ENCODE peak calls at places on chromosomes 1 and 21, in ten cellular contexts. One of them, this sample, is unnamed.

GRCh38 chr21:28675265-28676041 is 317.2 kb downstream of the LTN1 start:
- DNase-seq in cardiac muscle cell: no peak
- DNase-seq in DND-41: no peak
- DNase-seq in OCI-LY7: no peak
- DNase-seq in left lung: no peak
- DNase-seq in heart right ventricle: no peak
- DNase-seq in breast epithelium: no peak
- DNase-seq in fibroblast of lung: peak; percentile 79
- DNase-seq in ovary: no peak
- DNase-seq in keratinocyte: no peak
- DNase-seq in this sample: no peak

GRCh38 chr1:108877324-108877812 is 583 bp downstream of the GPSM2 start:
- DNase-seq in cardiac muscle cell: no peak
- DNase-seq in DND-41: no peak
- DNase-seq in OCI-LY7: peak; percentile 43
- DNase-seq in left lung: no peak
- DNase-seq in heart right ventricle: no peak
- DNase-seq in breast epithelium: no peak
- DNase-seq in fibroblast of lung: peak; percentile 47
- DNase-seq in ovary: no peak
- DNase-seq in keratinocyte: no peak
- DNase-seq in this sample: no peak

GRCh38 chr21:15164678-15165303 is 100.0 kb upstream of the NRIP1 start:
- DNase-seq in cardiac muscle cell: no peak
- DNase-seq in DND-41: no peak
- DNase-seq in OCI-LY7: no peak
- DNase-seq in left lung: no peak
- DNase-seq in heart right ventricle: no peak
- DNase-seq in breast epithelium: no peak
- DNase-seq in fibroblast of lung: peak; percentile 3
- DNase-seq in ovary: no peak
- DNase-seq in keratinocyte: no peak
- DNase-seq in this sample: no peak

GRCh38 chr1:200317236-200317635 is 92.6 kb downstream of the ZNF281 start:
- DNase-seq in cardiac muscle cell: no peak
- DNase-seq in DND-41: no peak
- DNase-seq in OCI-LY7: no peak
- DNase-seq in left lung: no peak
- DNase-seq in heart right ventricle: no peak
- DNase-seq in breast epithelium: no peak
- DNase-seq in fibroblast of lung: peak; percentile 21
- DNase-seq in ovary: no peak
- DNase-seq in keratinocyte: no peak
- DNase-seq in this sample: no peak

GRCh38 chr1:41547781-41548560 is 63.5 kb upstream of the EDN2 start:
- DNase-seq in cardiac muscle cell: no peak
- DNase-seq in DND-41: peak; percentile 24
- DNase-seq in OCI-LY7: no peak
- DNase-seq in left lung: no peak
- DNase-seq in heart right ventricle: no peak
- DNase-seq in breast epithelium: no peak
- DNase-seq in fibroblast of lung: no peak
- DNase-seq in ovary: peak; percentile 17
- DNase-seq in keratinocyte: no peak
- DNase-seq in this sample: no peak

GRCh38 chr1:226082959-226083302 is 20.4 kb downstream of the H3-3A start:
- DNase-seq in cardiac muscle cell: peak; percentile 62
- DNase-seq in DND-41: no peak
- DNase-seq in OCI-LY7: peak; percentile 30
- DNase-seq in left lung: peak; percentile 65
- DNase-seq in heart right ventricle: peak; percentile 69
- DNase-seq in breast epithelium: peak; percentile 49
- DNase-seq in fibroblast of lung: peak; percentile 42
- DNase-seq in ovary: peak; percentile 76
- DNase-seq in keratinocyte: no peak
- DNase-seq in this sample: peak; percentile 64

GRCh38 chr1:156849151-156849496 is 9.8 kb downstream of the INSRR start:
- DNase-seq in cardiac muscle cell: no peak
- DNase-seq in DND-41: no peak
- DNase-seq in OCI-LY7: no peak
- DNase-seq in left lung: no peak
- DNase-seq in heart right ventricle: no peak
- DNase-seq in breast epithelium: no peak
- DNase-seq in fibroblast of lung: no peak
- DNase-seq in ovary: no peak
- DNase-seq in keratinocyte: no peak
- DNase-seq in this sample: no peak

GRCh38 chr1:58143972-58144752 is 402.4 kb downstream of the OMA1 start:
- DNase-seq in cardiac muscle cell: no peak
- DNase-seq in DND-41: no peak
- DNase-seq in OCI-LY7: no peak
- DNase-seq in left lung: no peak
- DNase-seq in heart right ventricle: no peak
- DNase-seq in breast epithelium: no peak
- DNase-seq in fibroblast of lung: no peak
- DNase-seq in ovary: no peak
- DNase-seq in keratinocyte: no peak
- DNase-seq in this sample: no peak

GRCh38 chr1:99304725-99305282 is 40.5 kb downstream of the PLPPR4 start:
- DNase-seq in cardiac muscle cell: no peak
- DNase-seq in DND-41: no peak
- DNase-seq in OCI-LY7: no peak
- DNase-seq in left lung: no peak
- DNase-seq in heart right ventricle: no peak
- DNase-seq in breast epithelium: no peak
- DNase-seq in fibroblast of lung: no peak
- DNase-seq in ovary: no peak
- DNase-seq in keratinocyte: no peak
- DNase-seq in this sample: no peak

GRCh38 chr1:106571109-106571508 is 485.4 kb upstream of the PRMT6 start:
- DNase-seq in cardiac muscle cell: no peak
- DNase-seq in DND-41: no peak
- DNase-seq in OCI-LY7: no peak
- DNase-seq in left lung: no peak
- DNase-seq in heart right ventricle: no peak
- DNase-seq in breast epithelium: no peak
- DNase-seq in fibroblast of lung: no peak
- DNase-seq in ovary: no peak
- DNase-seq in keratinocyte: no peak
- DNase-seq in this sample: no peak

GRCh38 chr1:4711191-4711915 is 56.9 kb downstream of the AJAP1 start:
- DNase-seq in cardiac muscle cell: peak; percentile 39
- DNase-seq in DND-41: no peak
- DNase-seq in OCI-LY7: no peak
- DNase-seq in left lung: no peak
- DNase-seq in heart right ventricle: no peak
- DNase-seq in breast epithelium: no peak
- DNase-seq in fibroblast of lung: no peak
- DNase-seq in ovary: no peak
- DNase-seq in keratinocyte: no peak
- DNase-seq in this sample: no peak

GRCh38 chr21:16624468-16625102 is 888.3 kb upstream of the CXADR start:
- DNase-seq in cardiac muscle cell: no peak
- DNase-seq in DND-41: no peak
- DNase-seq in OCI-LY7: no peak
- DNase-seq in left lung: no peak
- DNase-seq in heart right ventricle: no peak
- DNase-seq in breast epithelium: no peak
- DNase-seq in fibroblast of lung: no peak
- DNase-seq in ovary: no peak
- DNase-seq in keratinocyte: no peak
- DNase-seq in this sample: no peak

GRCh38 chr1:54287176-54287650 is 87.2 kb downstream of the MRPL37 start:
- DNase-seq in cardiac muscle cell: no peak
- DNase-seq in DND-41: peak; percentile 90
- DNase-seq in OCI-LY7: peak; percentile 15
- DNase-seq in left lung: peak; percentile 71
- DNase-seq in heart right ventricle: peak; percentile 72
- DNase-seq in breast epithelium: peak; percentile 74
- DNase-seq in fibroblast of lung: peak; percentile 68
- DNase-seq in ovary: peak; percentile 86
- DNase-seq in keratinocyte: peak; percentile 11
- DNase-seq in this sample: peak; percentile 83

DNA sequence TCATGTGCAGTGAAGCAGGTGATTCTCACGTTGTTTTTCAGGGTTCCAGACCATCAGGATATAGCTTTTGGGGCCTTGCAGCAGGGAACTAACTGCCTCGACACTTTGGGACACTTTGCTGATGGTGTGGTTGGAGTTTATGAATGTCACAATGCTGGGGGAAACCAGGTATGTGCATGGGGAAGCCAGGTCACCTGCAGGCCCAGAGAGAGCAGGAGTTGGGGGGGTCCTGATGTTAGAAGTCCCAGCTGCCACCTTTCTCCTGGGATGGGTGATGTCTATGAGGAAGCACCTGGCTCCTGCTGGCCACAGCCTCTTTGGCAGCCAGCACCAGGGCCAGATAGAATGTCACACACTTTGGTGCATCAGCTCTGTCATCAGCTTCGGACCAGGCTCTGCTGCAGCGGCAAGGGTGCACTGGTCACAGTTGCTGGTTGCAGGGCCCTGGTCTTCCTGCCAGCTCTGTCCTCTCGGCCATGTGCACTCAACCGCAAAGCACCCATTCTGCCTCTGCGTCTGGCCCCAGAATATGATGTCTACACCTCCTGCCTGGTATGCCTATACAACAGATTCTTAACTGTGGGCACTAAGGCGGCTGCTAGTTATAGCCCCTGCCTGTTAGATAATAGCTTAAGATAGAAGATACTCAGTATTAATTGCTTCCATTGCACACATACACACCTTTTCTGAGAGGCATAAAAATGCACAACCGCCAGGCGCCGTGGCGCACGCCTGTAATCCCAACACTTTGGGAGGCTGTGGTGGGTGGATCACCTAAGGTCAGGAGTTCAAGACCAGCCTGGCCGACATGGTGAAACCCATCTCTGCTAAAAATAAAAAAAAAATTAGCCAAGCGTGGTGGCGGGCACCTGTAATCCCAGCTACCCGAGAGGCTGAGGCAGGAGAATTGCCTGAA is 160.7 kb downstream of the PGBD5 start:
- DNase-seq in cardiac muscle cell: no peak
- DNase-seq in DND-41: no peak
- DNase-seq in OCI-LY7: no peak
- DNase-seq in left lung: no peak
- DNase-seq in heart right ventricle: no peak
- DNase-seq in breast epithelium: no peak
- DNase-seq in fibroblast of lung: no peak
- DNase-seq in ovary: peak; percentile 23
- DNase-seq in keratinocyte: no peak
- DNase-seq in this sample: no peak
- H3K36me3 ChIP-seq in cardiac muscle cell: no peaks in the 10 kb centered on the region
- H3K36me3 ChIP-seq in DND-41: peaks cover 99% of the 10 kb centered on the region
- H3K36me3 ChIP-seq in OCI-LY7: peaks cover 33% of the 10 kb centered on the region
- H3K36me3 ChIP-seq in left lung: peaks cover 70% of the 10 kb centered on the region
- H3K36me3 ChIP-seq in heart right ventricle: peaks cover 64% of the 10 kb centered on the region
- H3K36me3 ChIP-seq in breast epithelium: peaks cover 10% of the 10 kb centered on the region
- H3K36me3 ChIP-seq in fibroblast of lung: peaks cover 11% of the 10 kb centered on the region
- H3K36me3 ChIP-seq in ovary: no peaks in the 10 kb centered on the region
- H3K36me3 ChIP-seq in keratinocyte: peaks cover 33% of the 10 kb centered on the region
- H3K36me3 ChIP-seq in this sample: peaks cover 69% of the 10 kb centered on the region

GRCh38 chr1:160058087-160058486 is 11.9 kb downstream of the KCNJ10 start:
- DNase-seq in cardiac muscle cell: no peak
- DNase-seq in DND-41: no peak
- DNase-seq in OCI-LY7: no peak
- DNase-seq in left lung: no peak
- DNase-seq in heart right ventricle: no peak
- DNase-seq in breast epithelium: no peak
- DNase-seq in fibroblast of lung: peak; percentile 6
- DNase-seq in ovary: no peak
- DNase-seq in keratinocyte: no peak
- DNase-seq in this sample: no peak
- TF ChIP-seq CTCF in cardiac muscle cell: peak; percentile 36
- TF ChIP-seq CTCF in DND-41: peak; percentile 35
- TF ChIP-seq CTCF in OCI-LY7: peak; percentile 50
- TF ChIP-seq CTCF in left lung: no peak
- TF ChIP-seq CTCF in heart right ventricle: no peak
- TF ChIP-seq CTCF in breast epithelium: no peak
- TF ChIP-seq CTCF in fibroblast of lung: peak; percentile 24
- TF ChIP-seq CTCF in ovary: no peak
- TF ChIP-seq CTCF in keratinocyte: peak; percentile 44
- TF ChIP-seq CTCF in this sample: no peak

DNA sequence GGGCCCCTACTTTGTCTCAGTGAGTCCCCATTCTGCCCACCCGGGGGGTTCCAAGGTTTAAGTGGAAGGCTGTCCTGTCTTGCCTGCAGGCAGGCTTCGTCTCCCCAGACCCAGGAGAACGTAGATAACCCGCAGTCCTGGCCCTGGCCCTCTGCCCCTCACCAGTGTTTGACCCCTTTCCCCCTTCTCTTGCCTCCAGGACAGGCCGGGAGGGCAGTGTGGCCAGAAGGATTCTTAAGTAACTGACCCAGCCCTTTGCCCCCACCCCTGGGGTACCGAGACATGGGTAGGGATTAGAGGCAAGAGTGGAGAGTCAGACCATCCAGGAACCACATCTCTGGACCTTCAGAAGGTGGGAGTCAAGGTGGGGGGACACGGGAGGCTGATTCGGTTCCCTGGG is 8.8 kb downstream of the TMEM222 start:
- DNase-seq in cardiac muscle cell: no peak
- DNase-seq in DND-41: no peak
- DNase-seq in OCI-LY7: no peak
- DNase-seq in left lung: no peak
- DNase-seq in heart right ventricle: no peak
- DNase-seq in breast epithelium: no peak
- DNase-seq in fibroblast of lung: no peak
- DNase-seq in ovary: no peak
- DNase-seq in keratinocyte: no peak
- DNase-seq in this sample: no peak
- H3K36me3 ChIP-seq in cardiac muscle cell: no peaks in the 10 kb centered on the region
- H3K36me3 ChIP-seq in DND-41: peaks cover 89% of the 10 kb centered on the region
- H3K36me3 ChIP-seq in OCI-LY7: peaks cover 89% of the 10 kb centered on the region
- H3K36me3 ChIP-seq in left lung: peaks cover 95% of the 10 kb centered on the region
- H3K36me3 ChIP-seq in heart right ventricle: peaks cover 98% of the 10 kb centered on the region
- H3K36me3 ChIP-seq in breast epithelium: peaks cover 5% of the 10 kb centered on the region
- H3K36me3 ChIP-seq in fibroblast of lung: peaks cover 26% of the 10 kb centered on the region
- H3K36me3 ChIP-seq in ovary: no peaks in the 10 kb centered on the region
- H3K36me3 ChIP-seq in keratinocyte: peaks cover 37% of the 10 kb centered on the region
- H3K36me3 ChIP-seq in this sample: peaks cover 62% of the 10 kb centered on the region

DNA sequence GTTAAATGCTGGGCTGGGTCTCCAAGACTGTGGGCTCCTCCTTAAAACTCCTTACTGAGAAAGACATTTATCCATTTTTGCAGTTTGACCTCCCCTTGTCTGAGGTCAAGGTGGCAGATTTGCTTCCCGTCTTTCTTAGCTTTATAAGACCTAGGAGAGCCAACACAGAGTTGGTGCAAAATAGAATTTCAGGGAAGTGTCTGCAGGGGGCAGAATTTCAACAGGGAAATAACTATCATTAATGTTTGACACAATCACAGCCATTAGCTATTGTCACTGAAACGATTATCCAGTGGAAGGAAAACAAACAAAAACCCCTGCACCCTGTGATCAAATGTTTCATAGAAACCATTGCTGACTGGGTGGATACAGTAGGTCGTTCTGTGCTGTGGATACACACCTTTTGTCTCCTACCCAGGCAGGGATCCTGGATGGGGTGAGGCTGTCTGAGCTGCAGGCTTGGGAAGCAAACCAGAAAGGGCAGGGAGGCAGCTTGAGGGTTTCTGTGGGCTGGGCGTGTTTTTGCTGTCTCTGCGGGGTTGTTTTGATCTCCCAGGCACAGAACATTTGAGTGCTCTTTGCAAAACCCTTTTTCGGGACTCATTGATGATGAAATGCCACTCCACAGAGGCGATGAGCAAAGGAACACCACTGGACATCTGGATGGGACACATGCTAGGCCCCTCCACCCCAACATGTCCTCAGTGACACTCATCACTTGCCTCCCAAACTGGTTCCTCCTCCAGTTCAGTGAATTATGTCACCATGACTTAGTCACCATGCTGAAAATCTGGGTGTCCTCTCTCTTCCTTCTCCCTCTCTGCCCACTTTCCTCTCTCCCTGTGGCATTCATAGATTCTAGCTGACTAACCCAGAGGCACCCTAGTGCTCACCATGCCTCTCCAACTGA is 94.2 kb upstream of the SERBP1 start:
- DNase-seq in cardiac muscle cell: no peak
- DNase-seq in DND-41: no peak
- DNase-seq in OCI-LY7: no peak
- DNase-seq in left lung: no peak
- DNase-seq in heart right ventricle: no peak
- DNase-seq in breast epithelium: no peak
- DNase-seq in fibroblast of lung: no peak
- DNase-seq in ovary: no peak
- DNase-seq in keratinocyte: no peak
- DNase-seq in this sample: no peak
- TF ChIP-seq CTCF in cardiac muscle cell: peak; percentile 25
- TF ChIP-seq CTCF in DND-41: peak; percentile 14
- TF ChIP-seq CTCF in OCI-LY7: peak; percentile 66
- TF ChIP-seq CTCF in left lung: no peak
- TF ChIP-seq CTCF in heart right ventricle: no peak
- TF ChIP-seq CTCF in breast epithelium: no peak
- TF ChIP-seq CTCF in fibroblast of lung: no peak
- TF ChIP-seq CTCF in ovary: no peak
- TF ChIP-seq CTCF in keratinocyte: no peak
- TF ChIP-seq CTCF in this sample: no peak